ENCODE peak calls at places on chromosome 6, in five cellular contexts. D, J, E, R and V are unnamed samples.

GRCh38 chr6:13194852-13195251 is 133.5 kb downstream of the TBC1D7 start:
- DNase-seq in D (no peak), J (peak), E (peak), R (no peak), V (peak)

GRCh38 chr6:81396916-81397315 is 355.6 kb downstream of the TENT5A start:
- DNase-seq in D (no peak), J (no peak), E (no peak), R (no peak), V (no peak)

GRCh38 chr6:159252955-159253508 is 83.8 kb downstream of the FNDC1 start:
- DNase-seq in D (no peak), J (peak), E (no peak), R (no peak), V (no peak)

GRCh38 chr6:14200047-14200446 is 82.5 kb downstream of the CD83 start:
- DNase-seq in D (no peak), J (no peak), E (no peak), R (no peak), V (no peak)

GRCh38 chr6:65707134-65707826 is at the start of gene EYS:
- DNase-seq in D (no peak), J (peak), E (no peak), R (no peak), V (no peak)

GRCh38 chr6:164085552-164086325 is 671.2 kb downstream of the QKI start:
- DNase-seq in D (no peak), J (no peak), E (no peak), R (peak), V (peak)

GRCh38 chr6:170022827-170023619 is 267.9 kb downstream of the DLL1 start:
- DNase-seq in D (no peak), J (no peak), E (no peak), R (no peak), V (no peak)

GRCh38 chr6:108988291-108988690 is 106.4 kb downstream of the SESN1 start:
- DNase-seq in D (no peak), J (no peak), E (no peak), R (no peak), V (no peak)

GRCh38 chr6:169237496-169238134 is 16.0 kb downstream of the THBS2 start:
- DNase-seq in D (no peak), J (no peak), E (no peak), R (no peak), V (no peak)

GRCh38 chr6:13159295-13159694 is 169.0 kb downstream of the TBC1D7 start:
- DNase-seq in D (no peak), J (no peak), E (peak), R (no peak), V (no peak)

GRCh38 chr6:9563996-9564395 is 850.9 kb downstream of the TFAP2A start:
- DNase-seq in D (no peak), J (no peak), E (no peak), R (no peak), V (no peak)

GRCh38 chr6:160041608-160042007 is 72.7 kb downstream of the IGF2R start:
- DNase-seq in D (no peak), J (no peak), E (no peak), R (no peak), V (peak)

GRCh38 chr6:63927538-63927937 is 291.9 kb downstream of the PHF3 start:
- DNase-seq in D (no peak), J (peak), E (no peak), R (no peak), V (no peak)

GRCh38 chr6:47161176-47161687 is 119.1 kb upstream of the ADGRF1 start:
- DNase-seq in D (no peak), J (no peak), E (no peak), R (no peak), V (no peak)

GRCh38 chr6:142728910-142729481 is 216.0 kb downstream of the HIVEP2 start:
- DNase-seq in D (no peak), J (no peak), E (no peak), R (no peak), V (no peak)

GRCh38 chr6:21626756-21627155 is 33.2 kb downstream of the SOX4 start:
- DNase-seq in D (no peak), J (no peak), E (no peak), R (no peak), V (no peak)